ENCODE peak calls at places on chromosome 1, in six cellular contexts. One of them, this sample, is unnamed. For H3K27me3, the result is how much of the 10 kb centered on the place peaks cover.

GRCh38 chr1:44481701-44482100 is 76.6 kb downstream of the RNF220 start:
- DNase-seq in psoas muscle: no peak
- DNase-seq in mammary epithelial cell: no peak
- DNase-seq in stomach: no peak
- DNase-seq in fibroblast of lung: no peak
- DNase-seq in cardiac muscle cell: no peak
- DNase-seq in this sample: no peak

GRCh38 chr1:21663251-21663950 is 5.8 kb downstream of the RAP1GAP start:
- DNase-seq in psoas muscle: no peak
- DNase-seq in stomach: peak
- DNase-seq in cardiac muscle cell: no peak
- DNase-seq in fibroblast of lung: no peak
- DNase-seq in mammary epithelial cell: no peak
- DNase-seq in this sample: peak

GRCh38 chr1:62407398-62408009 is 29.3 kb upstream of the USP1 start:
- DNase-seq in psoas muscle: no peak
- DNase-seq in mammary epithelial cell: peak
- DNase-seq in fibroblast of lung: peak
- DNase-seq in cardiac muscle cell: peak
- DNase-seq in stomach: no peak
- DNase-seq in this sample: no peak

GRCh38 chr1:224219612-224220011 is 36.6 kb downstream of the DEGS1 start:
- DNase-seq in fibroblast of lung: no peak
- DNase-seq in cardiac muscle cell: no peak
- DNase-seq in psoas muscle: no peak
- DNase-seq in mammary epithelial cell: no peak
- DNase-seq in stomach: peak
- DNase-seq in this sample: no peak

GRCh38 chr1:68210829-68211228 is 21.5 kb downstream of the WLS start:
- DNase-seq in fibroblast of lung: peak
- DNase-seq in stomach: no peak
- DNase-seq in cardiac muscle cell: no peak
- DNase-seq in mammary epithelial cell: no peak
- DNase-seq in psoas muscle: no peak
- DNase-seq in this sample: no peak

GRCh38 chr1:35029756-35030155 is 2.0 kb downstream of the ZMYM6 start:
- DNase-seq in cardiac muscle cell: no peak
- DNase-seq in stomach: no peak
- DNase-seq in mammary epithelial cell: no peak
- DNase-seq in psoas muscle: no peak
- DNase-seq in fibroblast of lung: no peak
- DNase-seq in this sample: no peak

GRCh38 chr1:24111264-24111997 is 504 bp downstream of the MYOM3 start:
- DNase-seq in cardiac muscle cell: no peak
- DNase-seq in mammary epithelial cell: peak
- DNase-seq in psoas muscle: peak
- DNase-seq in fibroblast of lung: no peak
- DNase-seq in stomach: no peak
- DNase-seq in this sample: peak

GRCh38 chr1:162564762-162565218 is 3.3 kb downstream of the UAP1 start:
- DNase-seq in cardiac muscle cell: no peak
- DNase-seq in stomach: no peak
- DNase-seq in psoas muscle: no peak
- DNase-seq in mammary epithelial cell: no peak
- DNase-seq in fibroblast of lung: peak
- DNase-seq in this sample: no peak

DNA sequence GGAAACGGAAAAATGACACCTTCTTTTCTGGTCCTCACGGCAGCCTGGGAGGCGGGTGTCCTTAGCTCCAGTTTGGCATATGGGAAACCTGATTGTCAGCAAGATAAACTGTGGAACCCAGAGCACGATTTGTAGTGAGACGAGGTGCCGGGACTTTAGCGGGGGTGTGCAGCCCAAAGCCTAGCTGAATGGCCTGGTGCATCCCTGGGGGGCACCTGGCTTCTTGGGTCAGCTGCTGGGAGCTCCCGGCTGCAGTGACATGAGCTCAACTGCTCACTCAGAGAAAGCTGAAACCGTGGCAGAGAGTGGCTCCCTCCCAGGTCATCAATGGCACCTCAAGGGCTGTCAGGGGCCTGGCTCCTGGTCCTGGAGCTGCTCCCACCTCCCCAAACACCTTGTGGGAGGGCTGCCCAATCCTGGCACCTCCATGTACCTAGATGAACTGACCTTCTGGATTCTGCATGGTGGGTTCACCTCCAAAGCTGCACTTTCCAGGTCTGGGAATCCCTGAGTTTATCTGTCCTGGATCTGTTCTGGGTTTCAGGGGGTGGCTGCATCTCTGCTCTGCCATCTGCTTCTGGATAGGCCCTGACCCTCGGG is 260.5 kb downstream of the MATN1 start:
- DNase-seq in psoas muscle: peak
- DNase-seq in mammary epithelial cell: no peak
- DNase-seq in stomach: no peak
- DNase-seq in fibroblast of lung: no peak
- DNase-seq in cardiac muscle cell: no peak
- DNase-seq in this sample: no peak
- H3K27me3 ChIP-seq in psoas muscle: under half
- H3K27me3 ChIP-seq in mammary epithelial cell: under half
- H3K27me3 ChIP-seq in stomach: under half
- H3K27me3 ChIP-seq in fibroblast of lung: under half
- H3K27me3 ChIP-seq in cardiac muscle cell: under half
- H3K27me3 ChIP-seq in this sample: under half

GRCh38 chr1:33085332-33085731 is 4.4 kb downstream of the AZIN2 start:
- DNase-seq in mammary epithelial cell: no peak
- DNase-seq in stomach: no peak
- DNase-seq in cardiac muscle cell: no peak
- DNase-seq in psoas muscle: no peak
- DNase-seq in fibroblast of lung: no peak
- DNase-seq in this sample: no peak

GRCh38 chr1:33089457-33089856 is 8.5 kb downstream of the AZIN2 start:
- DNase-seq in cardiac muscle cell: no peak
- DNase-seq in mammary epithelial cell: no peak
- DNase-seq in fibroblast of lung: no peak
- DNase-seq in stomach: no peak
- DNase-seq in psoas muscle: peak
- DNase-seq in this sample: no peak

GRCh38 chr1:33086384-33086850 is 5.5 kb downstream of the AZIN2 start:
- DNase-seq in psoas muscle: peak
- DNase-seq in fibroblast of lung: peak
- DNase-seq in cardiac muscle cell: peak
- DNase-seq in stomach: peak
- DNase-seq in mammary epithelial cell: peak
- DNase-seq in this sample: peak

GRCh38 chr1:33088119-33088906 is 7.4 kb downstream of the AZIN2 start:
- DNase-seq in stomach: no peak
- DNase-seq in fibroblast of lung: peak
- DNase-seq in mammary epithelial cell: no peak
- DNase-seq in psoas muscle: no peak
- DNase-seq in cardiac muscle cell: no peak
- DNase-seq in this sample: no peak

GRCh38 chr1:33087677-33088076 is 6.7 kb downstream of the AZIN2 start:
- DNase-seq in cardiac muscle cell: no peak
- DNase-seq in stomach: no peak
- DNase-seq in mammary epithelial cell: no peak
- DNase-seq in psoas muscle: no peak
- DNase-seq in fibroblast of lung: no peak
- DNase-seq in this sample: no peak
- H3K4me3 ChIP-seq in cardiac muscle cell: no peak
- H3K4me3 ChIP-seq in stomach: no peak
- H3K4me3 ChIP-seq in mammary epithelial cell: no peak
- H3K4me3 ChIP-seq in psoas muscle: no peak
- H3K4me3 ChIP-seq in fibroblast of lung: no peak
- H3K4me3 ChIP-seq in this sample: no peak

GRCh38 chr1:197902454-197903195 is at the start of gene C1orf53:
- DNase-seq in stomach: peak
- DNase-seq in psoas muscle: peak
- DNase-seq in cardiac muscle cell: peak
- DNase-seq in mammary epithelial cell: peak
- DNase-seq in fibroblast of lung: peak
- DNase-seq in this sample: peak
- H3K27me3 ChIP-seq in stomach: under half
- H3K27me3 ChIP-seq in psoas muscle: under half
- H3K27me3 ChIP-seq in cardiac muscle cell: half or more
- H3K27me3 ChIP-seq in mammary epithelial cell: under half
- H3K27me3 ChIP-seq in fibroblast of lung: under half
- H3K27me3 ChIP-seq in this sample: under half

DNA sequence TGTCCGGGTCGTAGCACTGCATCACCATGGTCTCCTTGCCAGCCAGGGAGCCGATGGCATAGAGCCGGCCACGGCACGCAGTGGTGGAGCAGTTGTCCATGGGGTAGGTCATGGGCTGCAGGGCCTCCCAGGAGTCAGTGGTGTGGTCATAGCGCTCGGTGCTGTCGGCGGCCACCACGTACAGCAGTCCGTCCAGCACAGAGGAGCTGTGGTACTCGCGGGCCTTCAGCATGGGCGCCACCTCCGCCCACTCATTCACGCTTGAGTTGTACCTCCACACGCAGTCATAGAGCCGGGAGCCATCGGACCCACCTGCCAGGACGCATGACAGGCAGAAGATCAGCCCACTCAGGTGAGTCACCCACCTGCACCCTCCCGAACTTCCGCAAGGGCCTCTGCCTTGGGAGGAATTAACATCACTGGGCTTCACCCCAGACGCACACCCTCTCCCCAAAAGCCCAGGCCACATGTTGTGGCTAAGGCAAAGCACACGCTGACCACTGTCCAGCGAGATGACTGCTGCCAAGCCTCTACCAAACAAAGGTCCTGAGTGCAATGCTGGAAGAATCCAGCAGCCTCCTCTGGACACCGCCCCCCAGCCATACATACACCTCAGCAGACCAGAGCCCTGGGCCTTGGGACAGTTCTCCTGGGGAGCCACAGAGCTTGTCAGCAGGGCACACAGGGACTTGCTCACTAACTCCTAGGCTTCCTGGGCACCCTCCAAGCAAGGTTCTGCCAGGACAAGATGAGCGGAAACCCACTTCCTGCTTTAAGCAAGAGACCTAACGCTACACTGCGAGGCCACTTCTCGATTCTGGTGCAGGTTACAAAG is 3.3 kb downstream of the KLHL21 start:
- DNase-seq in stomach: no peak
- DNase-seq in cardiac muscle cell: no peak
- DNase-seq in psoas muscle: peak
- DNase-seq in mammary epithelial cell: peak
- DNase-seq in fibroblast of lung: peak
- DNase-seq in this sample: no peak
- H3K4me3 ChIP-seq in stomach: peak
- H3K4me3 ChIP-seq in cardiac muscle cell: no peak
- H3K4me3 ChIP-seq in psoas muscle: peak
- H3K4me3 ChIP-seq in mammary epithelial cell: peak
- H3K4me3 ChIP-seq in fibroblast of lung: peak
- H3K4me3 ChIP-seq in this sample: peak

GRCh38 chr1:180974236-180974635 is 48.4 kb downstream of the STX6 start:
- DNase-seq in mammary epithelial cell: no peak
- DNase-seq in fibroblast of lung: peak
- DNase-seq in cardiac muscle cell: no peak
- DNase-seq in psoas muscle: no peak
- DNase-seq in stomach: no peak
- DNase-seq in this sample: no peak
- H3K27me3 ChIP-seq in mammary epithelial cell: under half
- H3K27me3 ChIP-seq in fibroblast of lung: under half
- H3K27me3 ChIP-seq in cardiac muscle cell: under half
- H3K27me3 ChIP-seq in psoas muscle: under half
- H3K27me3 ChIP-seq in stomach: under half
- H3K27me3 ChIP-seq in this sample: under half

GRCh38 chr1:100352267-100353072 is at the start of gene CDC14A:
- DNase-seq in psoas muscle: peak
- DNase-seq in stomach: peak
- DNase-seq in fibroblast of lung: peak
- DNase-seq in cardiac muscle cell: peak
- DNase-seq in mammary epithelial cell: peak
- DNase-seq in this sample: peak

GRCh38 chr1:100358210-100358609 is 5.9 kb downstream of the CDC14A start:
- DNase-seq in cardiac muscle cell: peak
- DNase-seq in mammary epithelial cell: no peak
- DNase-seq in psoas muscle: no peak
- DNase-seq in fibroblast of lung: no peak
- DNase-seq in stomach: no peak
- DNase-seq in this sample: no peak

GRCh38 chr1:100353988-100354387 is 1.7 kb downstream of the CDC14A start:
- DNase-seq in fibroblast of lung: peak
- DNase-seq in stomach: no peak
- DNase-seq in cardiac muscle cell: peak
- DNase-seq in mammary epithelial cell: peak
- DNase-seq in psoas muscle: no peak
- DNase-seq in this sample: no peak

GRCh38 chr1:100353073-100353801 is 931 bp downstream of the CDC14A start:
- DNase-seq in stomach: peak
- DNase-seq in fibroblast of lung: peak
- DNase-seq in cardiac muscle cell: no peak
- DNase-seq in mammary epithelial cell: peak
- DNase-seq in psoas muscle: peak
- DNase-seq in this sample: peak

GRCh38 chr1:100354971-100355394 is 2.7 kb downstream of the CDC14A start:
- DNase-seq in stomach: peak
- DNase-seq in fibroblast of lung: peak
- DNase-seq in cardiac muscle cell: peak
- DNase-seq in psoas muscle: no peak
- DNase-seq in mammary epithelial cell: peak
- DNase-seq in this sample: no peak
- H3K4me3 ChIP-seq in stomach: no peak
- H3K4me3 ChIP-seq in fibroblast of lung: no peak
- H3K4me3 ChIP-seq in cardiac muscle cell: no peak
- H3K4me3 ChIP-seq in psoas muscle: peak
- H3K4me3 ChIP-seq in mammary epithelial cell: no peak
- H3K4me3 ChIP-seq in this sample: no peak

DNA sequence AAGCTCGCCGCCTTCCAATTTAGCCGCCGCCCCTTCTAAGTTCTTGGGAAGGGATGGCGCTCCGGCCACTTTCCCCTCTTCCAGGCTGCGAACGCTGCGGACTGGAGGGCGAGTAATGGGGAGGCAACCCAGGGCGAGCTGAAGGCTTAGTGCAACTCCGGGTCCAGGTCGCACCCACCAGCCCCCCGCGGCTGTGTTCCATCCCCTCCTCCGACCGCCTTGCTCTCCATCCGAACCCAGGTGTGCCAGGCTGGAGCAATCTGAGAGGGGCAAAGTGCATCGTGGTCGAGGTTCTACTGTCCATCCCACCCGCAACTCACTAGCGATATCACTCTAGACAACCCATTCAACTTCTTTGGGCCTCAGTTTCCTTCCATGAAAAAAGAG is 13.4 kb downstream of the PAX7 start:
- DNase-seq in fibroblast of lung: no peak
- DNase-seq in stomach: no peak
- DNase-seq in cardiac muscle cell: no peak
- DNase-seq in psoas muscle: no peak
- DNase-seq in mammary epithelial cell: no peak
- DNase-seq in this sample: no peak
- H3K27me3 ChIP-seq in fibroblast of lung: half or more
- H3K27me3 ChIP-seq in stomach: half or more
- H3K27me3 ChIP-seq in cardiac muscle cell: half or more
- H3K27me3 ChIP-seq in psoas muscle: under half
- H3K27me3 ChIP-seq in mammary epithelial cell: half or more
- H3K27me3 ChIP-seq in this sample: half or more

GRCh38 chr1:27342778-27343638 is 1.2 kb downstream of the SYTL1 start:
- DNase-seq in psoas muscle: no peak
- DNase-seq in fibroblast of lung: no peak
- DNase-seq in mammary epithelial cell: peak
- DNase-seq in stomach: peak
- DNase-seq in cardiac muscle cell: peak
- DNase-seq in this sample: no peak
- H3K4me3 ChIP-seq in psoas muscle: no peak
- H3K4me3 ChIP-seq in fibroblast of lung: no peak
- H3K4me3 ChIP-seq in mammary epithelial cell: peak
- H3K4me3 ChIP-seq in stomach: peak
- H3K4me3 ChIP-seq in cardiac muscle cell: no peak
- H3K4me3 ChIP-seq in this sample: peak

This sample was measured in heart right ventricle.